ENCODE peak calls at places on chromosomes 13 and 19, in four cellular contexts. U is neuronal stem cell, I is IMR-90, X is mammary epithelial cell. S is an unnamed sample. For H3K4me1, the result is how much of the 10 kb centered on the place peaks cover.

GRCh38 chr13:25847635-25848616 is 203.9 kb downstream of the SHISA2 start:
- DNase-seq in U (no peak), I (no peak), X (no peak), S (no peak)

GRCh38 chr13:91817250-91817649 is 418.8 kb downstream of the GPC5 start:
- DNase-seq in U (no peak), I (peak), X (peak), S (no peak)

GRCh38 chr13:99974939-99975561 is 3.5 kb upstream of the ZIC5 start:
- DNase-seq in U (no peak), I (no peak), X (no peak), S (no peak)

GRCh38 chr19:22935151-22935550 is 67.8 kb downstream of the ZNF728 start:
- DNase-seq in U (no peak), I (no peak), X (peak), S (no peak)

GRCh38 chr13:93079294-93079693 is 147.3 kb upstream of the GPC6 start:
- DNase-seq in U (no peak), I (peak), X (peak), S (peak)

GRCh38 chr19:51030631-51031030 is 4.2 kb downstream of the KLK12 start:
- DNase-seq in U (no peak), I (no peak), X (no peak), S (no peak)

GRCh38 chr13:102978168-102978567 is 88.0 kb downstream of the SLC10A2 start:
- DNase-seq in U (no peak), I (no peak), X (peak), S (peak)

GRCh38 chr13:67366533-67366932 is 136.4 kb upstream of the PCDH9 start:
- DNase-seq in U (no peak), I (peak), X (no peak), S (peak)

GRCh38 chr13:110944121-110944967 is 29.5 kb upstream of the ANKRD10 start:
- DNase-seq in U (no peak), I (peak), X (peak), S (peak)

GRCh38 chr19:51402117-51402516 is 11.7 kb upstream of the C19orf84 start:
- DNase-seq in U (no peak), I (no peak), X (no peak), S (no peak)

GRCh38 chr19:18633321-18633720 is 3.5 kb upstream of the KLHL26 start:
- DNase-seq in U (no peak), I (no peak), X (no peak), S (no peak)

GRCh38 chr19:38989066-38989605 is 13.6 kb upstream of the FBXO17 start:
- DNase-seq in U (peak), I (no peak), X (no peak), S (peak)

GRCh38 chr19:38988632-38989031 is 13.1 kb upstream of the FBXO17 start:
- DNase-seq in U (no peak), I (no peak), X (no peak), S (no peak)

GRCh38 chr19:38979867-38980266 is 4.3 kb upstream of the FBXO17 start:
- DNase-seq in U (no peak), I (no peak), X (no peak), S (no peak)

GRCh38 chr19:38980583-38981374 is 5.2 kb upstream of the FBXO17 start:
- DNase-seq in U (no peak), I (no peak), X (no peak), S (no peak)

GRCh38 chr19:38985262-38985661 is 9.7 kb upstream of the FBXO17 start:
- DNase-seq in U (no peak), I (no peak), X (no peak), S (no peak)
- H3K4me3 ChIP-seq in U (no peak), I (no peak), X (no peak), S (no peak)

GRCh38 chr19:6916952-6917351 is 29.6 kb downstream of the ADGRE1 start:
- DNase-seq in U (no peak), I (no peak), X (no peak), S (no peak)
- H3K4me1 ChIP-seq in U (under half), I (under half), X (under half), S (under half)

GRCh38 chr13:113000575-113000974 is 31.6 kb downstream of the MCF2L start:
- DNase-seq in U (no peak), I (no peak), X (no peak), S (no peak)
- H3K9ac ChIP-seq in U (peak), I (no peak), X (no peak), S (no peak)

GRCh38 chr19:2048959-2049740 is 1.9 kb downstream of the MKNK2 start:
- DNase-seq in U (no peak), I (no peak), X (no peak), S (no peak)
- H3K4me3 ChIP-seq in U (peak), I (peak), X (peak), S (peak)

GRCh38 chr19:13035820-13036365 is 40.6 kb downstream of the NFIX start:
- DNase-seq in U (no peak), I (no peak), X (no peak), S (no peak)
- H3K4me1 ChIP-seq in U (under half), I (half or more), X (half or more), S (half or more)

GRCh38 chr19:38032951-38033350 is 125.9 kb downstream of the SIPA1L3 start:
- DNase-seq in U (no peak), I (no peak), X (no peak), S (no peak)
- H3K9ac ChIP-seq in U (no peak), I (no peak), X (no peak), S (no peak)

GRCh38 chr19:13016245-13016627 is 21.0 kb downstream of the NFIX start:
- DNase-seq in U (no peak), I (no peak), X (no peak), S (no peak)

GRCh38 chr19:13017306-13018036 is 22.2 kb downstream of the NFIX start:
- DNase-seq in U (no peak), I (no peak), X (peak), S (no peak)

GRCh38 chr19:13018037-13018914 is 23.0 kb downstream of the NFIX start:
- DNase-seq in U (no peak), I (peak), X (peak), S (peak)

GRCh38 chr19:13015361-13016231 is 20.3 kb downstream of the NFIX start:
- DNase-seq in U (no peak), I (peak), X (peak), S (no peak)

DNA sequence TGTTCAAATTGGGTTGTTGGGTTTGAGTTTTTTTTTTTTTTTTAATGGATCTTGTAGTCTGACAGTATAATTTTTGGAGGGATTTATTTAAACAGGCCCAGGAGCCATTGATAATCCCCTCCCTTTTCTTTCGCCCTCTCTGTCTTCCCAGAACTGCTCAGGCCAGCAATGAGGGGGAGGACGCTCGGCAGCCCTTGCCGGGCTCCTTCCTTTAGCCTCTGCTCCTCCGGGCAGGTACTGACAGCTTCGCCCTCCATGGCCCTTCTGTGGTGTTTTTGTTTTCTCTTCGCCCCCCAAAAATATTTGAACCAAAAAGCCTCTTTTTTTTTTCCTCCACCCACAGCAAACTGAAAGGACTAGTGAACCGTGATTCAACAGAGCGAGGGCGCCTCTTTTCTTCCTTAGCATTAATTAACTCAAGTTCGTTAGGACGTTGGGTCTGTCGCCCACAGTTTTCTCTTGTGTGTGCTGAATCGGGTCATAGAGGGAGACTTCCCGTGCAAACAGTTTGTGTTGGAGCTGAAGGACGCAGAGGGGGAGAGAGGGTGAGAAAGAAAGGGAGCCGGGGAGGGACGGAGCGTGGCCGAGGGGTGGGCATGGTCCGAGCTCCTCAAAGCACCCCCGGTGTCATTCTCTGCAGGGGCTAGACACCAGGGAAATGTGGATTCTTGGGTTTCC is 21.5 kb downstream of the NFIX start:
- DNase-seq in U (no peak), I (no peak), X (peak), S (no peak)
- H3K4me3 ChIP-seq in U (no peak), I (no peak), X (peak), S (peak)

DNA sequence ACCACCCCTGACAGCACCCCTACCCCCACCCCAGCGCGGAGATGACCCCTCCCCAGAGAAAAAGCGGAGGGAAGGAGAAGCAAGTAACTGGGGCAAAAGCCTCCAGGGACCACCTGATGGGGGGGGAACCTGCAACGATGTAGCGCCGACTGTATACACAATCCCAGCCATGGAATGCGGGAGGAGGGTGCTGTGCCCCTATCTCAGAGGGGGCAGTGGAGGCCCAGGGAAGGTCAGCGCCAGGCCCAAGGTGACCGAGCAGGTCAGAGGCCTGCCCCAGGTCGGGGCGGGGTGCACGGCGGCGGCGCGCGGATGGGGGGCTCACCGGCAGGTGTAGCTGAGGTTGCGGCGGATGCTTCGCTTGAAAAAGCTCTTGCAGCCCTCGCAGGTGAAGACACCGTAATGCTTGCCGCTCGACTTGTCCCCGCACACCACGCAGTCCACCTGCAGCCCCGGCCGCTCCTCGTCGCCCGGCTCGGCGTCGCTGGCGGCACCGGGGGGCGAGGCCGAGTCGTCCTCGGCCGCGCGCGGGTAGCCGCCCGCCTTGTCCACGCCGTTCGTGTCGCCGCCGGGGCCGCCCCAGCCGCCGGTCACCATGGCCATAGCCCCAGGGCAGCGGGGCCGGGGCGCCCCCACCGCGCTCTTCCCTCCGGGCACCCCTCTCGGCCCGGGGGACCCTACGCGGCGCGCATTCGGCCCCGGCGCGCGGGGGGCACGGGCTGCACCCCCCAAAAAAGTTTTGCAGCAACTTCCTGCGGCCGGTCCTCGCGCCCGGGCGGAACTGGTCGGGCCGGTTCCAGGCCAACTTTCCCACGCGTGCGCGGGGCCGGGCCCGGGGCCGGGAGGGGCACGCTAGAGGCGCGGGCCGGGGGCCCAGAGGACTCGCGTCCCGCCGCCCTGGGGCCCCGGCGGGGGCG is 843 bp downstream of the NR2F6 start:
- DNase-seq in U (no peak), I (no peak), X (no peak), S (peak)
- H3K4me1 ChIP-seq in U (under half), I (under half), X (under half), S (half or more)

GRCh38 chr13:44273991-44274810 is 99.4 kb upstream of the SERP2 start:
- DNase-seq in U (no peak), I (peak), X (no peak), S (peak)
- H3K9ac ChIP-seq in U (no peak), I (peak), X (no peak), S (no peak)

GRCh38 chr19:37304190-37304883 is 66.6 kb upstream of the ZNF527 start:
- DNase-seq in U (peak), I (no peak), X (no peak), S (no peak)

GRCh38 chr19:37306383-37306963 is 64.4 kb upstream of the ZNF527 start:
- DNase-seq in U (no peak), I (no peak), X (no peak), S (no peak)

GRCh38 chr19:37304884-37305255 is 66.0 kb upstream of the ZNF527 start:
- DNase-seq in U (no peak), I (no peak), X (no peak), S (no peak)

GRCh38 chr19:37303591-37304171 is 67.2 kb upstream of the ZNF527 start:
- DNase-seq in U (no peak), I (no peak), X (no peak), S (no peak)
- H3K4me3 ChIP-seq in U (no peak), I (peak), X (no peak), S (peak)

S was measured in adipocyte.